ENCODE peak calls at places on chromosomes 5 and 9, in seven cellular contexts. I is nephron progenitor cell, M is brain microvascular endothelial cell, K is tibial nerve, T is sigmoid colon, H is neural crest cell, Y is cardiac muscle cell. U is an unnamed sample.

GRCh38 chr9:110828148-110828730 is 159.6 kb downstream of the MUSK start:
- DNase-seq in M (peak; percentile 46), T (peak; percentile 81), H (no peak), K (peak; percentile 33), Y (peak; percentile 35), I (no peak), U (no peak)

GRCh38 chr9:91403665-91404543 is 19.7 kb downstream of the NFIL3 start:
- DNase-seq in Y (no peak), H (no peak), T (no peak), K (no peak), M (no peak), I (no peak), U (no peak)

GRCh38 chr5:107378218-107378899 is 292.4 kb downstream of the EFNA5 start:
- DNase-seq in M (no peak), Y (no peak), H (no peak), T (no peak), I (no peak), K (no peak), U (no peak)

GRCh38 chr5:36801521-36801920 is 75.0 kb upstream of the NIPBL start:
- DNase-seq in K (no peak), I (no peak), Y (no peak), M (no peak), H (no peak), T (no peak), U (no peak)

GRCh38 chr9:82490019-82490499 is 501.5 kb downstream of the SPATA31D1 start:
- DNase-seq in K (no peak), M (peak; percentile 6), Y (no peak), T (no peak), H (no peak), I (no peak), U (no peak)

GRCh38 chr9:131999692-132000551 is 79.7 kb downstream of the MED27 start:
- DNase-seq in Y (no peak), K (no peak), M (peak; percentile 80), H (no peak), T (no peak), I (no peak), U (no peak)

GRCh38 chr5:14286007-14286406 is 142.9 kb downstream of the TRIO start:
- DNase-seq in K (no peak), I (no peak), T (no peak), M (no peak), Y (no peak), H (no peak), U (no peak)

GRCh38 chr9:29322240-29322639 is 1749.0 kb upstream of the C9orf72 start:
- DNase-seq in Y (no peak), M (no peak), K (no peak), H (no peak), T (no peak), I (no peak), U (no peak)

GRCh38 chr5:147160923-147161663 is 73.7 kb upstream of the STK32A start:
- DNase-seq in Y (no peak), I (no peak), H (no peak), M (no peak), K (no peak), T (no peak), U (no peak)

GRCh38 chr5:173963107-173963506 is 25.9 kb upstream of the C5orf47 start:
- DNase-seq in Y (no peak), K (no peak), T (no peak), M (peak; percentile 42), H (no peak), I (no peak), U (no peak)

GRCh38 chr5:84304591-84304990 is 80.1 kb downstream of the EDIL3 start:
- DNase-seq in M (no peak), H (no peak), Y (no peak), K (no peak), I (no peak), T (no peak), U (no peak)

GRCh38 chr9:133582501-133583045 is 26.6 kb downstream of the FAM163B start:
- DNase-seq in M (no peak), I (no peak), T (no peak), Y (no peak), H (no peak), K (no peak), U (no peak)

GRCh38 chr9:133583111-133583510 is 26.1 kb downstream of the FAM163B start:
- DNase-seq in T (no peak), K (no peak), M (no peak), H (no peak), Y (no peak), I (no peak), U (no peak)

GRCh38 chr9:133580416-133580738 is 28.8 kb downstream of the FAM163B start:
- DNase-seq in I (no peak), H (no peak), T (no peak), M (no peak), K (no peak), Y (no peak), U (no peak)

GRCh38 chr9:133580971-133581370 is 28.2 kb downstream of the FAM163B start:
- DNase-seq in Y (no peak), K (no peak), I (no peak), H (no peak), T (no peak), M (no peak), U (no peak)

GRCh38 chr9:133581553-133582343 is 27.4 kb downstream of the FAM163B start:
- DNase-seq in H (no peak), Y (no peak), T (no peak), M (no peak), I (no peak), K (no peak), U (no peak)
- TF ChIP-seq CTCF in H (no peak), Y (no peak), T (no peak), M (no peak), I (no peak), K (no peak), U (no peak)

GRCh38 chr5:179908528-179908927 is 831 bp upstream of the TBC1D9B start:
- DNase-seq in Y (peak; percentile 27), H (peak; percentile 13), I (peak; percentile 30), T (no peak), K (no peak), M (no peak), U (no peak)

GRCh38 chr5:179906294-179906794 is 1.4 kb downstream of the TBC1D9B start:
- DNase-seq in Y (no peak), T (no peak), M (no peak), H (no peak), I (no peak), K (no peak), U (no peak)

GRCh38 chr5:179906795-179907569 is 715 bp downstream of the TBC1D9B start:
- DNase-seq in K (no peak), M (no peak), I (no peak), Y (peak; percentile 59), H (peak; percentile 28), T (peak; percentile 75), U (no peak)

GRCh38 chr5:179909224-179909623 is 1.5 kb upstream of the TBC1D9B start:
- DNase-seq in T (no peak), M (no peak), H (no peak), I (no peak), K (no peak), Y (no peak), U (no peak)

GRCh38 chr5:179907570-179908324 is at the start of gene TBC1D9B:
- DNase-seq in Y (peak; percentile 83), M (no peak), H (peak; percentile 47), T (peak; percentile 88), I (peak; percentile 71), K (no peak), U (peak; percentile 74)
- TF ChIP-seq CTCF in Y (peak; percentile 15), M (peak; percentile 29), H (peak; percentile 54), T (no peak), I (no peak), K (peak; percentile 57), U (no peak)

DNA sequence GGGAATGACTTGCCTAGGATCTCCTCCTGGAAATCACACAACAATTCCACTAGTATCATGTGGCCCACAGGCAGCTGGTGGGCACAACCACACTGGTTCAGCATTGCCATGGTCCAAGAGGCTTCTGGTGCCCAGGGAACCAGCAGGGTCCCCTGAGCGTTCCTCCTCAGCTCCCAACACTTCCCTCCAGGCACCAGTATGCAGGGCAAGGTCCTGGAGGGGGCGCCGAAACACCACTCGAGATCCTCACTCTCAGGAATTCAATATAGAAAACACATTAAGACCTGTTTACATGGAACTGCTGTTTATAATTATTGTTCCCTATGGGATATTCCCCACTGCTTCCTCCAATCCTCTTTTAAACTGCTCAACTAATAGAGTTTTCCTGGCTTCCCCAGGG is 91.9 kb upstream of the GABRP start:
- DNase-seq in H (no peak), I (peak; percentile 37), Y (no peak), T (no peak), K (no peak), M (no peak), U (no peak)
- TF ChIP-seq CTCF in H (no peak), I (peak; percentile 13), Y (no peak), T (no peak), K (no peak), M (no peak), U (no peak)

DNA sequence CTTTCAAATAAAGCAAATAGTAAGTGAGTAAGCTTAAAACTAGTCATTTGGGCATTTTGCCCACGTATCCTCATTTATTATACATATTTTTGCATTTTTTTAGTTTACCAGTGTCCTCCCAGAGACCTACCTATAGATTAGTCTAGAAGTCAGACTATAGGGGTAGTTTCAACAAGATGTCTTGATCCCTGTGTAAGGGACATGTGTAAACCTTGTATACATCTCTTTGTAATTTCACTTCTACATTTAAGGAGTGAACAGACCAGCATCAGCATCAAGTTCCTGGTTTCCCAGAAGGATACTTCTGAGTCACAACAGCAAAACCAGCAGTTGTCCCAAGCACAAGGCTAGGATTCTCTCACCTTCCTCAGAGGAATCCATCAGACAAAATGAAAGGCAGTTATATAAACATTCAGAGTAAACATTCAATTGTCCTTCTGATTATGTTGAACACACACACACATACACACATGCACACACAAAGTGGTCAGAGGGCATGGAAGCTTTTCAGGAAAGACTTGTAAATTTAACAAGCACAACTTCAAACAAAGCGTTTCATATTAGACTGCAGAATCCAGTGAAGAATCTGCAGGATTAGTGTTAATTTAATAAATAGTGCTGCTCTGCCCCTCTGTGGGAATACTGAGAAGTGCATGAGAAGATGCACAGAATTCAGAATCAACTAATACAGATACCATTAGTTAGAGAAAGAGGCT is 55.4 kb downstream of the HINT1 start:
- DNase-seq in H (peak; percentile 16), K (no peak), M (peak; percentile 45), Y (peak; percentile 53), I (peak; percentile 17), T (no peak), U (no peak)
- TF ChIP-seq CTCF in H (peak; percentile 89), K (peak; percentile 63), M (peak; percentile 64), Y (peak; percentile 63), I (peak; percentile 68), T (peak; percentile 57), U (peak; percentile 43)

GRCh38 chr5:126744842-126745241 is 32.1 kb upstream of the LMNB1 start:
- DNase-seq in I (no peak), M (no peak), H (no peak), T (no peak), Y (no peak), K (no peak), U (no peak)
- TF ChIP-seq CTCF in I (no peak), M (no peak), H (no peak), T (no peak), Y (no peak), K (no peak), U (no peak)

GRCh38 chr5:74684900-74685851 is at the start of gene HEXB:
- DNase-seq in H (peak; percentile 71), I (peak; percentile 85), K (peak; percentile 83), Y (peak; percentile 80), T (peak; percentile 95), M (peak; percentile 70), U (peak; percentile 77)
- TF ChIP-seq CTCF in H (no peak), I (no peak), K (no peak), Y (no peak), T (no peak), M (no peak), U (no peak)

U was measured in activated B cell treated with CpG ODN at 0.5 μM for 24 hours.